ENCODE peak calls at places on chromosomes 3 and 15, in five cellular contexts. E is PC-3, G is MM.1S, Q is GM23248, K is HCT116. C is an unnamed sample. For H3K4me1, the result is how much of the 10 kb centered on the place peaks cover.

GRCh38 chr15:77143191-77143590 is 72.3 kb upstream of the TSPAN3 start:
- DNase-seq in E (no peak), G (no peak), Q (no peak), K (no peak), C (no peak)

GRCh38 chr3:180430896-180431295 is 171.1 kb upstream of the TTC14 start:
- DNase-seq in E (no peak), G (no peak), Q (no peak), K (no peak), C (no peak)

GRCh38 chr3:172061724-172062184 is 22.4 kb downstream of the FNDC3B start:
- DNase-seq in E (peak), G (peak), Q (peak), K (no peak), C (no peak)

GRCh38 chr15:39075756-39076341 is 505.0 kb upstream of the THBS1 start:
- DNase-seq in E (no peak), G (no peak), Q (peak), K (no peak), C (no peak)

GRCh38 chr3:50264389-50264963 is 4.5 kb upstream of the SEMA3B start:
- DNase-seq in E (peak), G (no peak), Q (peak), K (peak), C (no peak)

GRCh38 chr15:70362911-70363310 is 265.2 kb upstream of the TLE3 start:
- DNase-seq in E (peak), G (no peak), Q (peak), K (peak), C (peak)

GRCh38 chr15:67013696-67014095 is 51.7 kb upstream of the SMAD3 start:
- DNase-seq in E (no peak), G (no peak), Q (no peak), K (no peak), C (peak)

GRCh38 chr3:22012471-22012870 is 261.5 kb upstream of the ZNF385D start:
- DNase-seq in E (peak), G (no peak), Q (peak), K (no peak), C (no peak)

GRCh38 chr3:157135671-157136396 is 24.1 kb downstream of the CCNL1 start:
- DNase-seq in E (peak), G (peak), Q (peak), K (no peak), C (no peak)

GRCh38 chr15:78174398-78174797 is 25.2 kb downstream of the IDH3A start:
- DNase-seq in E (no peak), G (peak), Q (no peak), K (no peak), C (no peak)

GRCh38 chr3:64908292-64908691 is 220.5 kb upstream of the ADAMTS9 start:
- DNase-seq in E (no peak), G (no peak), Q (no peak), K (no peak), C (no peak)

GRCh38 chr3:136659253-136659652 is 92.9 kb downstream of the STAG1 start:
- DNase-seq in E (no peak), G (no peak), Q (peak), K (no peak), C (peak)

GRCh38 chr3:182814419-182815160 is 21.3 kb downstream of the ATP11B start:
- DNase-seq in E (no peak), G (no peak), Q (no peak), K (no peak), C (no peak)

GRCh38 chr3:66236281-66236680 is 15.5 kb downstream of the SLC25A26 start:
- DNase-seq in E (peak), G (no peak), Q (peak), K (peak), C (peak)

GRCh38 chr15:38454687-38455071 is 752 bp downstream of the FAM98B start:
- DNase-seq in E (no peak), G (no peak), Q (peak), K (no peak), C (no peak)

GRCh38 chr3:110178965-110179364 is 841.6 kb upstream of the DPPA4 start:
- DNase-seq in E (no peak), G (no peak), Q (peak), K (no peak), C (no peak)

DNA sequence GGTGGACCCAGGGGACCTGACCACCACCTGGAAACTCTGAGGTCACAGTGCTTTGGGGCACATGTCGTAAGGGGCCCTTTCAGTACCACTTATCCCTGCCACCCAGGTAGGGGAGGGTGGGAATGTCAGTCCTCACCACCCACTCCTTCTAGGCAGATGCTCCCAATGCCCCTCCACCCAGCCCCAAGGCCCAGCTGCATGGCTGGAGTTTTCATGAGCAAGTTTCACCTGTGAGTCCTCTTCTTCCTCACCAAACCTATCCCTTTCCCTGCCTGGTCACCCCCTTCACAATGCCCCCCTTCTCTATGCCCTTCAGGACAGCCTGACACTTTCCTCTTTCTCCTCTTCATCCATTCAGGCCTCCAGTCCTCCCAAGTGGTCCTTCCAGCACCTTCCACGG is 9.8 kb downstream of the FAM174B start:
- DNase-seq in E (no peak), G (no peak), Q (no peak), K (no peak), C (no peak)
- H3K4me1 ChIP-seq in E (under half), G (under half), Q (under half), K (under half), C (under half)

GRCh38 chr3:134607054-134608022 is 43.5 kb downstream of the KY start:
- DNase-seq in E (no peak), G (no peak), Q (no peak), K (no peak), C (no peak)

GRCh38 chr3:134606033-134607025 is 44.5 kb downstream of the KY start:
- DNase-seq in E (no peak), G (no peak), Q (no peak), K (no peak), C (no peak)

GRCh38 chr3:134603480-134603879 is 47.3 kb downstream of the KY start:
- DNase-seq in E (no peak), G (no peak), Q (no peak), K (no peak), C (no peak)

GRCh38 chr3:134603956-134604355 is 46.9 kb downstream of the KY start:
- DNase-seq in E (no peak), G (no peak), Q (no peak), K (no peak), C (no peak)

DNA sequence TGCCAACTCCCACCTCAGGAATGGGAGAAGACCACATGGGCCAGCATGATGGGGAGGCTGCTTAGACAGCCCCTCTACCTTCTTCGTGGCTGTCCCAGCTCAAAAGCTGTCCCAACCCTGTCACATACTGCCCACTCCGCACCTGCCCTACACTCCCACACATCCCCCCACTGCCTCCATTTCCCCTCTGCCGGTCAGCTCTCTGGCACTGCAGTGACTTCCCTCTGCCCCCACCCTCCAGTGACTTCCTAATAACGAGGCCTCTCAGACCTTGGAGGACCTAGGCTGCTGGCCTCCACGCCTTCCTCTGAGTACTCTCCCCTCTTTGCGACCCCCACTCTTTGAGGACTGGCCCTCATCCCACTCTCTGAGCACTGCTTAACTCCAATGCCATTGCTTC is 45.3 kb downstream of the KY start:
- DNase-seq in E (no peak), G (no peak), Q (no peak), K (no peak), C (no peak)
- TF ChIP-seq EZH2phosphoT487 in E (no peak), G (no peak), Q (no peak), K (no peak), C (no peak)

GRCh38 chr3:122988507-122988906 is 39.1 kb downstream of the SEMA5B start:
- DNase-seq in E (no peak), G (no peak), Q (no peak), K (no peak), C (no peak)
- H3K4me1 ChIP-seq in E (under half), G (under half), Q (under half), K (under half), C (half or more)

GRCh38 chr3:129576514-129577345 is 29.7 kb downstream of the PLXND1 start:
- DNase-seq in E (no peak), G (peak), Q (no peak), K (no peak), C (no peak)
- TF ChIP-seq EZH2phosphoT487 in E (no peak), G (no peak), Q (no peak), K (no peak), C (no peak)

DNA sequence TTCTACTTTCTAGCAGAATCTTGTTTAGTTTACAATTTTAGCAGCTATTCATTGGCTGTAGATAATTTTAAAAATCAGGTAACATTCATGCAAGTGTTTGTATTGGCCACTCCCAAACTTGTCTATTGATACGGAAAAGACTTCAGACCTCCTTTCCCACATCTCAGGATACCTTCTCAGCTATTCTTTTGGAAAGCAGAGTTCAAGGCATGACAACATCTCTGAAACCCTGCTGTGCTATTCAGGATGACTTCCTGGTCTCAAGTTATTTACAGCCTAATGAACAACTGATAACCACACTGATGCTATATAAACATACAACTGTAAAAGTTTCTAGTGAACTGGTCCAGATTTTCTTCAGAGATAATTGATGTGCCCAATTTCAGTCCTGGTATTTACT is 55.8 kb downstream of the DZIP3 start:
- DNase-seq in E (no peak), G (no peak), Q (no peak), K (no peak), C (peak)
- H3K4me1 ChIP-seq in E (under half), G (under half), Q (under half), K (under half), C (under half)

GRCh38 chr3:87873136-87873535 is 185.7 kb downstream of the CGGBP1 start:
- DNase-seq in E (peak), G (no peak), Q (peak), K (no peak), C (no peak)
- TF ChIP-seq EZH2phosphoT487 in E (no peak), G (no peak), Q (no peak), K (no peak), C (no peak)

DNA sequence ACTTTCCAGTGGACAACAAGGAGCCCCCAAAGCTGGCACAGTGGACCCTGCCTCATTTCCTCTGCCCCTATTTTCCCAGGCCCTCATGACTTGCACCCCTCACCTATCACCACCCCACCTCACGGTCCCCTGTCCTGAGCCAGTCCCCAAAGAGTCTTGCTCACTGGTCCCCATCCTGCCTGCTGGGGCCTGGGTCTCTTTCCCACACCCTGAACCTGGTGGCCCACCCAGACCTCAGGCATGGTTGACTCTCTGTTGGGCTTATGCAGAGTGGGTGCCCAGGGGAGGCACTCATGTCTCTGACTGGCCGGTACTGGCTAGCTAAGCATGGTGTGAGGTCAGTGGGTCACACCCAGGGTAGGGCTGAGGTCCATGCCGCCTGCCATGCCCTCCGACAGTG is 73.2 kb downstream of the SLC12A8 start:
- DNase-seq in E (no peak), G (no peak), Q (no peak), K (no peak), C (no peak)
- H3K4me1 ChIP-seq in E (under half), G (under half), Q (under half), K (under half), C (under half)